ENCODE peak calls at places on chromosomes 11 and 22, in five cellular contexts. P is naive thymus-derived CD8-positive, alpha-beta T cell; L is fibroblast of the aortic adventitia; X is HCEC 1CT; Z is midbrain. N is an unnamed sample.

GRCh38 chr11:67641302-67642147 is 2.0 kb upstream of the TBX10 start:
- DNase-seq in P (no peak), L (no peak), Z (no peak), X (no peak), N (no peak)

GRCh38 chr11:2779981-2780849 is 80.4 kb upstream of the KCNQ1OT1 start:
- DNase-seq in L (no peak), X (no peak), P (no peak), Z (no peak), N (no peak)

GRCh38 chr22:43698403-43698802 is 113.7 kb downstream of the EFCAB6 start:
- DNase-seq in P (no peak), X (no peak), Z (no peak), L (peak), N (no peak)

GRCh38 chr11:129023968-129024676 is 81.5 kb upstream of the TP53AIP1 start:
- DNase-seq in P (peak), X (no peak), Z (no peak), L (peak), N (no peak)

GRCh38 chr11:124535552-124536232 is 7.8 kb downstream of the OR8B12 start:
- DNase-seq in P (no peak), L (peak), Z (no peak), X (peak), N (peak)

GRCh38 chr22:17483670-17484372 is 79.5 kb upstream of the SLC25A18 start:
- DNase-seq in L (no peak), P (no peak), Z (no peak), X (no peak), N (no peak)

GRCh38 chr11:130476200-130476921 is 27.9 kb downstream of the ADAMTS15 start:
- DNase-seq in X (no peak), Z (no peak), P (no peak), L (no peak), N (no peak)

GRCh38 chr11:33942954-33943353 is 51.1 kb upstream of the LMO2 start:
- DNase-seq in L (peak), P (no peak), X (peak), Z (no peak), N (peak)

GRCh38 chr11:12675951-12676711 is 1.9 kb downstream of the TEAD1 start:
- DNase-seq in X (peak), P (no peak), L (peak), Z (no peak), N (no peak)

GRCh38 chr11:64990222-64990918 is 6.4 kb downstream of the BATF2 start:
- DNase-seq in Z (no peak), L (peak), P (no peak), X (no peak), N (peak)

GRCh38 chr11:57325735-57326048 is 940 bp upstream of the TNKS1BP1 start:
- DNase-seq in P (no peak), Z (no peak), L (no peak), X (no peak), N (no peak)

GRCh38 chr11:111526501-111526900 is 11.9 kb downstream of the HOATZ start:
- DNase-seq in X (peak), L (peak), Z (no peak), P (peak), N (peak)